ENCODE peak calls at places on chromosomes 3 and 15, in six cellular contexts. One of them, this sample, is unnamed.

GRCh38 chr15:55775316-55775715 is 32.4 kb upstream of the PRTG start:
- DNase-seq in stomach: no peak
- DNase-seq in heart left ventricle: no peak
- DNase-seq in brain microvascular endothelial cell: no peak
- DNase-seq in suprapubic skin: no peak
- DNase-seq in A549: no peak
- DNase-seq in this sample: no peak

GRCh38 chr15:91572110-91572509 is 281.4 kb upstream of the SLCO3A1 start:
- DNase-seq in stomach: peak; percentile 70
- DNase-seq in heart left ventricle: no peak
- DNase-seq in brain microvascular endothelial cell: peak; percentile 12
- DNase-seq in suprapubic skin: no peak
- DNase-seq in A549: no peak
- DNase-seq in this sample: no peak

GRCh38 chr3:10917176-10917575 is 75.4 kb upstream of the SLC6A1 start:
- DNase-seq in stomach: no peak
- DNase-seq in heart left ventricle: no peak
- DNase-seq in brain microvascular endothelial cell: no peak
- DNase-seq in suprapubic skin: no peak
- DNase-seq in A549: no peak
- DNase-seq in this sample: no peak

GRCh38 chr3:128395500-128396125 is 71.1 kb downstream of the DNAJB8 start:
- DNase-seq in stomach: no peak
- DNase-seq in heart left ventricle: peak; percentile 73
- DNase-seq in brain microvascular endothelial cell: peak; percentile 22
- DNase-seq in suprapubic skin: no peak
- DNase-seq in A549: no peak
- DNase-seq in this sample: peak; percentile 48

GRCh38 chr3:8324727-8325126 is 176.9 kb upstream of the LMCD1 start:
- DNase-seq in stomach: peak; percentile 48
- DNase-seq in heart left ventricle: peak; percentile 28
- DNase-seq in brain microvascular endothelial cell: peak; percentile 65
- DNase-seq in suprapubic skin: no peak
- DNase-seq in A549: peak; percentile 25
- DNase-seq in this sample: peak; percentile 21

GRCh38 chr15:60093273-60094067 is 89.4 kb downstream of the FOXB1 start:
- DNase-seq in stomach: peak; percentile 69
- DNase-seq in heart left ventricle: no peak
- DNase-seq in brain microvascular endothelial cell: no peak
- DNase-seq in suprapubic skin: no peak
- DNase-seq in A549: no peak
- DNase-seq in this sample: no peak

GRCh38 chr3:107416138-107416537 is 38.9 kb downstream of the CCDC54 start:
- DNase-seq in stomach: no peak
- DNase-seq in heart left ventricle: no peak
- DNase-seq in brain microvascular endothelial cell: peak; percentile 43
- DNase-seq in suprapubic skin: no peak
- DNase-seq in A549: no peak
- DNase-seq in this sample: no peak

GRCh38 chr15:40870716-40871115 is 3.3 kb downstream of the RHOV start:
- DNase-seq in stomach: no peak
- DNase-seq in heart left ventricle: no peak
- DNase-seq in brain microvascular endothelial cell: no peak
- DNase-seq in suprapubic skin: no peak
- DNase-seq in A549: no peak
- DNase-seq in this sample: no peak

GRCh38 chr15:64398575-64398974 is 10.9 kb downstream of the TRIP4 start:
- DNase-seq in stomach: no peak
- DNase-seq in heart left ventricle: no peak
- DNase-seq in brain microvascular endothelial cell: no peak
- DNase-seq in suprapubic skin: no peak
- DNase-seq in A549: no peak
- DNase-seq in this sample: no peak

GRCh38 chr3:50671331-50671730 is 3.4 kb upstream of the DOCK3 start:
- DNase-seq in stomach: no peak
- DNase-seq in heart left ventricle: no peak
- DNase-seq in brain microvascular endothelial cell: peak; percentile 83
- DNase-seq in suprapubic skin: no peak
- DNase-seq in A549: peak; percentile 38
- DNase-seq in this sample: no peak

DNA sequence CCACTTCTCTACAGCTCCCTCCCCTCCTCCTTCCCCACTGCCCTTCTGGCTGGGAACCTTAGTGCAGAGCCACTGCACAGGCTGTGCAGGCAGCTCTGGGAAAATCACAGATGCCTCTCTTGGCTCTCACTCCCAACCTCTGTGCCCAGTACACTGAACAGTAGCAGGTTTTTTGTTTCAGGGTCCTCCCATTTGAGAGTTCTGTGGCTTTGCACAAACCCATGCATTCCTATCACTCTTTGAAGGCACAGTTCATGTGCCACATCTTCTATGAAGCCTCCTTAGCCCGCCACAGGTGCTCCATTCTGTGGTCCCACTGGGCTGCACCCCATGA is 103.9 kb downstream of the SNRK start:
- DNase-seq in stomach: no peak
- DNase-seq in heart left ventricle: no peak
- DNase-seq in brain microvascular endothelial cell: no peak
- DNase-seq in suprapubic skin: no peak
- DNase-seq in A549: no peak
- DNase-seq in this sample: no peak
- H3K27ac ChIP-seq in stomach: peak overlapping the region; percentile 67
- H3K27ac ChIP-seq in heart left ventricle: peak overlapping the region; percentile 62
- H3K27ac ChIP-seq in brain microvascular endothelial cell: peak overlapping the region; percentile 77
- H3K27ac ChIP-seq in suprapubic skin: peak overlapping the region; percentile 71
- H3K27ac ChIP-seq in A549: no peak overlapping the region
- H3K27ac ChIP-seq in this sample: no peak overlapping the region

DNA sequence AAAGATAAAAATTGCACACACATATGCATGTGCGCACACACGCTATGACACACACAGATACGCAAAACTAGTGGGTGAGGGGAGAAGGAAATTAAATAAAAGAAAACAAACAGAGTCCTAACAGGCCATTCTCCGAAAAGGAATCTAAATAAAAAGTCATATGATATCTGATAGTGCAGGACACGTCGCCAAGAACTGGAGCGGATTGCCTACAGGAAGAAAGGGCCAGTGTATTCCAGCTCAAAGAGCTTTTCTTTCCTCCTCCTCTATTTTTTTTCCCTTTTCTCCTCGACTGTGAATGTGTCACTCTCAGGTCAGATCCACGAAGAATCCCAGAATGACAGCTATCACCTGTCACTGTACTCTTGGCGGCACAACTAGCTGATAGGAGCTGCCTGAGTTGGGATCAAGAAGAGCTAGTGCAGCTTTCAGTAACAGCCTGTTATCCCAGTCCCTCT is 157.8 kb downstream of the TIGIT start:
- DNase-seq in stomach: peak; percentile 60
- DNase-seq in heart left ventricle: peak; percentile 34
- DNase-seq in brain microvascular endothelial cell: peak; percentile 20
- DNase-seq in suprapubic skin: no peak
- DNase-seq in A549: no peak
- DNase-seq in this sample: no peak
- H3K4me3 ChIP-seq in stomach: peak overlapping the region; percentile 4
- H3K4me3 ChIP-seq in heart left ventricle: peak overlapping the region; percentile 30
- H3K4me3 ChIP-seq in brain microvascular endothelial cell: no peak overlapping the region
- H3K4me3 ChIP-seq in suprapubic skin: peak overlapping the region; percentile 25
- H3K4me3 ChIP-seq in A549: no peak overlapping the region
- H3K4me3 ChIP-seq in this sample: peak overlapping the region; percentile 9

DNA sequence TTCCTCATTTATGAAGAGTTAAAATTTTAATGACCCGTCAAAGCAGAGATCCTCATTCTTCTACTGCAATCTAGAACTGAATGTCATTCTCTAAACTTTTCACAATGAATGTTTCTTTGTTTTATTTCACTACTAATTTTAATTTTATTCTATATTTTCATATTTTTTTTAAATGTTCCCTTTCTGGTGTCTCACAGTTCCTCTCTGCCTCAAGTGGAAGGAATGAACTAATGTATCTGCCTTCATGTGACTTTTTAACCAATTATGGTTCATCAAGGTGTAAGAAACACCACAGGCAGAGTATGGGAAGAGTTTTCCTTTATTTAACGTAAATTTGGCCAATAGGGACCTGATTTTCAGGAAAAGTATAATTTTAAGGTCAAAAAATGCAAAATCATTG is 441.7 kb downstream of the EPHA6 start:
- DNase-seq in stomach: no peak
- DNase-seq in heart left ventricle: no peak
- DNase-seq in brain microvascular endothelial cell: no peak
- DNase-seq in suprapubic skin: no peak
- DNase-seq in A549: no peak
- DNase-seq in this sample: no peak
- TF ChIP-seq CTCF in stomach: no peak
- TF ChIP-seq CTCF in heart left ventricle: no peak
- TF ChIP-seq CTCF in brain microvascular endothelial cell: no peak
- TF ChIP-seq CTCF in suprapubic skin: no peak
- TF ChIP-seq CTCF in A549: no peak
- TF ChIP-seq CTCF in this sample: no peak

GRCh38 chr3:42847731-42848130 is 27.9 kb downstream of the CYP8B1 start:
- DNase-seq in stomach: no peak
- DNase-seq in heart left ventricle: no peak
- DNase-seq in brain microvascular endothelial cell: no peak
- DNase-seq in suprapubic skin: no peak
- DNase-seq in A549: no peak
- DNase-seq in this sample: no peak

GRCh38 chr3:42849017-42849416 is 26.7 kb downstream of the CYP8B1 start:
- DNase-seq in stomach: no peak
- DNase-seq in heart left ventricle: no peak
- DNase-seq in brain microvascular endothelial cell: no peak
- DNase-seq in suprapubic skin: no peak
- DNase-seq in A549: no peak
- DNase-seq in this sample: no peak

GRCh38 chr3:42844815-42845214 is 30.9 kb downstream of the CYP8B1 start:
- DNase-seq in stomach: no peak
- DNase-seq in heart left ventricle: no peak
- DNase-seq in brain microvascular endothelial cell: no peak
- DNase-seq in suprapubic skin: no peak
- DNase-seq in A549: no peak
- DNase-seq in this sample: no peak

GRCh38 chr3:42843730-42844713 is 31.7 kb downstream of the CYP8B1 start:
- DNase-seq in stomach: no peak
- DNase-seq in heart left ventricle: no peak
- DNase-seq in brain microvascular endothelial cell: no peak
- DNase-seq in suprapubic skin: no peak
- DNase-seq in A549: no peak
- DNase-seq in this sample: peak; percentile 71

DNA sequence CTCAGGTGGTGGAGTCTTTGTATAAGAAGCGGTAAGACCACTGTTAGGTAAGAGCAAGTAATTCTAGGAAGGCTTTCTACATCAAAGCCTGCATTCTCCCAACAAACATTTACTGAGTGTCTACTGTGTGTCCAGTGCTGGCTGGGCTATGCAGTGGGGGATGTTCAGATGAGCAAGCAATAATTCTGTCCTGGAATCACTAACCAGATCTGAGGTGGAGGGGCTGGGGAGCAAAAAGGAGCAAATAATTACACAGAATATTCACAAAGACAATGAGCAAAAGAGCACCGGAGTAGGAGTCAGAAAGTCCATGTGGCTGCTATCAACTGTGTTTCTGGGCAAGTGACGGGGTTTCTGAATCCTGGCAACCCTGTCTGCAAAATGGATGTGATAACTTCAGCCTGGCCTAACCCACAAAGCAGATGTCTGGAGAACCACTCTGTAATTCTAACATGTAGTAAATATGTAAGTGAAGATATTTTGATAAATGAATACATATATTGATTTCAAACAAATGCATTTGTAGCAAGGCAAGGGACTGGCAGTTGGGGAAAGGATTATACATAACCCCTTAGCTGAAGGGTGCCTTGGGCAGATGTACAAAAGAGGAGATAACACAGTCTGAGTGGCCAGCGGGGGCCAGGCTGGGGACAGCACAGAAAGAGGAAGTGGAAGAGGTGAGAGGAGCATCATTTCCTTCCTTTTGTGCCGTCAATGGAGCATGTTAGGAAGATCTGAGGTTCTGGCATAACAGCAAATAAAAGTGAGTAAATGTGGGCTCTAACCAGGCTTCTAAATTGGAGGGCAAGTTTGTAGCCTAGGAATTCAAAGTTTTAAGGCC is 28.8 kb downstream of the CYP8B1 start:
- DNase-seq in stomach: no peak
- DNase-seq in heart left ventricle: peak; percentile 39
- DNase-seq in brain microvascular endothelial cell: no peak
- DNase-seq in suprapubic skin: no peak
- DNase-seq in A549: no peak
- DNase-seq in this sample: peak; percentile 56
- H3K27ac ChIP-seq in stomach: peak overlapping the region; percentile 73
- H3K27ac ChIP-seq in heart left ventricle: no peak overlapping the region
- H3K27ac ChIP-seq in brain microvascular endothelial cell: no peak overlapping the region
- H3K27ac ChIP-seq in suprapubic skin: peak overlapping the region; percentile 67
- H3K27ac ChIP-seq in A549: no peak overlapping the region
- H3K27ac ChIP-seq in this sample: peak overlapping the region; percentile 79

DNA sequence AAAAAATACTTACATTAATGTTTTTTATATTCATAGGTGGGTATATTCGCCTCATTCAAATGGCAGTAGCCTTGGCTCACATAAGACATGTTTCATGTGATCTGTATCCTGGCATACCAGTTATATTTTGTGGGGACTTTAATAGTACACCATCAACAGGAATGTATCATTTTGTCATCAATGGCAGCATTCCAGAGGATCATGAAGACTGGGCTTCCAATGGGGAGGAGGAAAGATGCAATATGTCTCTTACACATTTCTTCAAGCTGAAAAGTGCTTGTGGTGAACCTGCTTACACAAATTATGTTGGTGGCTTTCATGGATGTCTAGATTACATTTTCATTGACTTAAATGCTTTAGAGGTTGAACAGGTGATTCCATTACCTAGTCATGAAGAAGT is 3.5 kb downstream of the PDE12 start:
- DNase-seq in stomach: no peak
- DNase-seq in heart left ventricle: no peak
- DNase-seq in brain microvascular endothelial cell: no peak
- DNase-seq in suprapubic skin: no peak
- DNase-seq in A549: no peak
- DNase-seq in this sample: no peak
- H3K4me3 ChIP-seq in stomach: no peak overlapping the region
- H3K4me3 ChIP-seq in heart left ventricle: no peak overlapping the region
- H3K4me3 ChIP-seq in brain microvascular endothelial cell: no peak overlapping the region
- H3K4me3 ChIP-seq in suprapubic skin: no peak overlapping the region
- H3K4me3 ChIP-seq in A549: no peak overlapping the region
- H3K4me3 ChIP-seq in this sample: no peak overlapping the region

GRCh38 chr3:151425640-151426336 is 35.1 kb downstream of the IGSF10 start:
- DNase-seq in stomach: no peak
- DNase-seq in heart left ventricle: no peak
- DNase-seq in brain microvascular endothelial cell: no peak
- DNase-seq in suprapubic skin: no peak
- DNase-seq in A549: peak; percentile 12
- DNase-seq in this sample: no peak
- TF ChIP-seq CTCF in stomach: no peak
- TF ChIP-seq CTCF in heart left ventricle: no peak
- TF ChIP-seq CTCF in brain microvascular endothelial cell: peak; percentile 57
- TF ChIP-seq CTCF in suprapubic skin: no peak
- TF ChIP-seq CTCF in A549: peak; percentile 50
- TF ChIP-seq CTCF in this sample: no peak

GRCh38 chr3:99713440-99713839 is 75.0 kb downstream of the COL8A1 start:
- DNase-seq in stomach: no peak
- DNase-seq in heart left ventricle: no peak
- DNase-seq in brain microvascular endothelial cell: no peak
- DNase-seq in suprapubic skin: no peak
- DNase-seq in A549: no peak
- DNase-seq in this sample: no peak
- H3K27ac ChIP-seq in stomach: no peak overlapping the region
- H3K27ac ChIP-seq in heart left ventricle: no peak overlapping the region
- H3K27ac ChIP-seq in brain microvascular endothelial cell: peak overlapping the region; percentile 73
- H3K27ac ChIP-seq in suprapubic skin: no peak overlapping the region
- H3K27ac ChIP-seq in A549: no peak overlapping the region
- H3K27ac ChIP-seq in this sample: peak overlapping the region; percentile 72